ENCODE peak calls at places on chromosomes 12 and 14, in nine cellular contexts. X is OCI-LY7; U is psoas muscle; M is Karpas-422; B is mammary epithelial cell; I is CD8-positive, alpha-beta T cell; G is heart right ventricle; F is ovary; A is body of pancreas. N is an unnamed sample. For H3K4me1, the result is how much of the 10 kb centered on the place peaks cover.

GRCh38 chr14:91278383-91278715 is 33.8 kb upstream of the GPR68 start:
- DNase-seq in X (peak), U (no peak), M (no peak), B (no peak), I (no peak), G (no peak), F (no peak), A (no peak), N (no peak)

GRCh38 chr12:28269851-28270250 is 79.6 kb downstream of the CCDC91 start:
- DNase-seq in X (no peak), U (no peak), M (no peak), B (no peak), I (no peak), G (no peak), F (no peak), A (no peak), N (no peak)

GRCh38 chr14:91912035-91912434 is 35.5 kb downstream of the FBLN5 start:
- DNase-seq in X (no peak), U (no peak), M (no peak), B (no peak), I (no peak), G (no peak), F (no peak), A (no peak), N (no peak)

GRCh38 chr12:93689076-93689834 is 12.1 kb downstream of the CRADD start:
- DNase-seq in X (no peak), U (no peak), M (no peak), B (peak), I (no peak), G (no peak), F (no peak), A (no peak), N (no peak)

GRCh38 chr12:20214286-20214685 is 154.1 kb upstream of the PDE3A start:
- DNase-seq in X (no peak), U (no peak), M (no peak), B (no peak), I (no peak), G (no peak), F (no peak), A (no peak), N (no peak)

GRCh38 chr14:71371711-71372396 is 464.6 kb downstream of the PCNX1 start:
- DNase-seq in X (no peak), U (no peak), M (no peak), B (peak), I (no peak), G (no peak), F (no peak), A (no peak), N (no peak)

GRCh38 chr12:57210926-57211700 is 5.5 kb upstream of the NXPH4 start:
- DNase-seq in X (peak), U (no peak), M (peak), B (no peak), I (no peak), G (no peak), F (no peak), A (no peak), N (no peak)

GRCh38 chr14:105839425-105840265 is 313.3 kb downstream of the TMEM121 start:
- DNase-seq in X (no peak), U (no peak), M (no peak), B (no peak), I (no peak), G (no peak), F (no peak), A (no peak), N (no peak)

GRCh38 chr14:36227344-36227743 is 50.8 kb upstream of the PTCSC3 start:
- DNase-seq in X (no peak), U (no peak), M (no peak), B (no peak), I (no peak), G (no peak), F (no peak), A (no peak), N (no peak)

GRCh38 chr14:58072288-58073071 is 79.5 kb downstream of the ARMH4 start:
- DNase-seq in X (peak), U (peak), M (peak), B (peak), I (no peak), G (no peak), F (peak), A (peak), N (no peak)

GRCh38 chr12:89390802-89391673 is 38.7 kb upstream of the DUSP6 start:
- DNase-seq in X (no peak), U (no peak), M (no peak), B (peak), I (no peak), G (no peak), F (no peak), A (no peak), N (no peak)

GRCh38 chr12:32051511-32052299 is 54.9 kb upstream of the BICD1 start:
- DNase-seq in X (no peak), U (no peak), M (no peak), B (peak), I (no peak), G (no peak), F (no peak), A (no peak), N (no peak)

GRCh38 chr12:5451251-5451650 is 19.3 kb downstream of the NTF3 start:
- DNase-seq in X (no peak), U (no peak), M (no peak), B (no peak), I (no peak), G (no peak), F (no peak), A (no peak), N (no peak)

GRCh38 chr14:96722751-96723150 is 74.4 kb upstream of the VRK1 start:
- DNase-seq in X (no peak), U (no peak), M (no peak), B (no peak), I (no peak), G (no peak), F (no peak), A (no peak), N (no peak)

GRCh38 chr12:105977256-105978051 is 161.3 kb downstream of the NUAK1 start:
- DNase-seq in X (no peak), U (no peak), M (no peak), B (peak), I (no peak), G (no peak), F (no peak), A (peak), N (no peak)

GRCh38 chr12:105031061-105031807 is 45.1 kb downstream of the NOPCHAP1 start:
- DNase-seq in X (peak), U (no peak), M (no peak), B (no peak), I (no peak), G (no peak), F (no peak), A (no peak), N (no peak)

GRCh38 chr12:84910549-84911241 is 1.9 kb downstream of the SLC6A15 start:
- DNase-seq in X (no peak), U (no peak), M (no peak), B (peak), I (no peak), G (no peak), F (no peak), A (no peak), N (no peak)

GRCh38 chr12:71449373-71450070 is 9.9 kb downstream of the LGR5 start:
- DNase-seq in X (no peak), U (no peak), M (no peak), B (no peak), I (no peak), G (no peak), F (no peak), A (no peak), N (no peak)

GRCh38 chr14:43052897-43053296 is 1446.2 kb downstream of the LRFN5 start:
- DNase-seq in X (no peak), U (no peak), M (no peak), B (no peak), I (no peak), G (no peak), F (no peak), A (no peak), N (no peak)

GRCh38 chr12:53096761-53097160 is 706 bp upstream of the IGFBP6 start:
- DNase-seq in X (no peak), U (no peak), M (no peak), B (no peak), I (no peak), G (no peak), F (peak), A (no peak), N (no peak)

GRCh38 chr14:91164676-91165075 is 50.8 kb downstream of the DGLUCY start:
- DNase-seq in X (no peak), U (peak), M (no peak), B (peak), I (no peak), G (peak), F (no peak), A (peak), N (no peak)

GRCh38 chr12:29616664-29617409 is 119.4 kb upstream of the OVCH1 start:
- DNase-seq in X (no peak), U (no peak), M (no peak), B (peak), I (no peak), G (no peak), F (no peak), A (no peak), N (no peak)

GRCh38 chr12:49867580-49868341 is 24.9 kb upstream of the BCDIN3D start:
- DNase-seq in X (no peak), U (no peak), M (no peak), B (no peak), I (peak), G (no peak), F (no peak), A (no peak), N (no peak)

GRCh38 chr12:613996-614726 is 49.1 kb downstream of the NINJ2 start:
- DNase-seq in X (peak), U (no peak), M (peak), B (no peak), I (peak), G (peak), F (no peak), A (peak), N (no peak)

GRCh38 chr14:32426596-32427408 is 97.7 kb downstream of the AKAP6 start:
- DNase-seq in X (no peak), U (no peak), M (no peak), B (no peak), I (no peak), G (no peak), F (no peak), A (no peak), N (no peak)

GRCh38 chr12:124636138-124636968 is 68.9 kb upstream of the NCOR2 start:
- DNase-seq in X (no peak), U (peak), M (no peak), B (peak), I (peak), G (no peak), F (no peak), A (peak), N (no peak)

GRCh38 chr12:100553851-100554404 is 19.6 kb upstream of the GAS2L3 start:
- DNase-seq in X (no peak), U (no peak), M (no peak), B (no peak), I (no peak), G (no peak), F (peak), A (no peak), N (no peak)

GRCh38 chr12:39103552-39104165 is 198.3 kb upstream of the CPNE8 start:
- DNase-seq in X (peak), U (no peak), M (peak), B (peak), I (no peak), G (no peak), F (no peak), A (peak), N (no peak)

GRCh38 chr14:65421201-65421981 is 8.9 kb downstream of the FUT8 start:
- DNase-seq in X (no peak), U (no peak), M (no peak), B (peak), I (no peak), G (no peak), F (no peak), A (no peak), N (no peak)

GRCh38 chr12:65892905-65893304 is 68.6 kb downstream of the HMGA2 start:
- DNase-seq in X (no peak), U (no peak), M (no peak), B (peak), I (no peak), G (no peak), F (no peak), A (no peak), N (no peak)

GRCh38 chr14:96268426-96269358 is 12.7 kb downstream of the BDKRB1 start:
- DNase-seq in X (no peak), U (peak), M (no peak), B (peak), I (no peak), G (peak), F (peak), A (peak), N (peak)

GRCh38 chr14:92400579-92401444 is 77.8 kb downstream of the SLC24A4 start:
- DNase-seq in X (peak), U (no peak), M (peak), B (no peak), I (no peak), G (no peak), F (no peak), A (peak), N (no peak)

GRCh38 chr14:44893535-44893934 is 68.2 kb downstream of the KLHL28 start:
- DNase-seq in X (no peak), U (no peak), M (no peak), B (no peak), I (no peak), G (no peak), F (no peak), A (no peak), N (no peak)

GRCh38 chr12:111546758-111547383 is 52.2 kb downstream of the ATXN2 start:
- DNase-seq in X (no peak), U (no peak), M (no peak), B (peak), I (no peak), G (no peak), F (no peak), A (no peak), N (no peak)

GRCh38 chr12:47870175-47870781 is 34.5 kb downstream of the VDR start:
- DNase-seq in X (peak), U (peak), M (peak), B (no peak), I (no peak), G (peak), F (no peak), A (no peak), N (peak)

DNA sequence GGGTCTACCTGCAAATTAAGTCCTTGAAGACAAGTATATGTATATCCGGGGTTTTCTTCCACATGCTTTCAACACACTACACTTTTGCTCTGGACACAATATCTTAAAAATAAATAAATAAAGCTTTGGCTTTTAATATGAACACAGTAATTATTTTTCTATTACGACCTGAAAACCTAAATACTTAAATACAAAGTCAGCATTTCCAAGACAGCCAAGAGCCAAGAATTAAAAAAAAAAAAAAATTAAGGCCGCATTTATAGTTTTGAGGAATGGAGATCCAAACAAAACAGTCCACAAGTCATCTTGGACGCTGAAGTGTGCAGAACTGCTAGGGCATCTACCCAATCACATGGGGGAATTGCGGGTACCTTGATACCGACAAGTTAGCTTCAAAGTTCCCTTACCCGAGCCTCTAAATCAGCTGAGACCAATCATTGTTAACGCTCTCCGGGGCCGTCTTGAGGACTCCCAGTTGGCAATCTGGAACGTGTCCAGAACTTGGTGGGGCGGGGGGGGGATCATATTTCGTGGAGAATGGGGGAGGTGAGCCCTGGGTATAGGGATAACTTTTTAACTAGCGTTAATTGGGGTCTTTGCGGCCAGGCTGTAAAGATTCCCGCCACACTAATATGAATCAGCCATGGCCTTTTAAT is 731 bp upstream of the PCNX4 start:
- DNase-seq in X (peak), U (peak), M (peak), B (peak), I (peak), G (peak), F (peak), A (peak), N (no peak)
- H3K4me1 ChIP-seq in X (under half), U (under half), M (under half), B (under half), I (under half), G (under half), F (under half), A (under half), N (under half)

GRCh38 chr12:75959060-75959459 is 72.5 kb downstream of the PHLDA1 start:
- DNase-seq in X (no peak), U (no peak), M (no peak), B (no peak), I (no peak), G (no peak), F (no peak), A (no peak), N (no peak)
- H3K4me1 ChIP-seq in X (half or more), U (under half), M (under half), B (under half), I (under half), G (under half), F (under half), A (under half), N (under half)

GRCh38 chr14:68927956-68928675 is 51.0 kb downstream of the ACTN1 start:
- DNase-seq in X (no peak), U (no peak), M (no peak), B (no peak), I (no peak), G (no peak), F (no peak), A (no peak), N (no peak)

GRCh38 chr14:68925373-68925772 is 53.7 kb downstream of the ACTN1 start:
- DNase-seq in X (no peak), U (no peak), M (no peak), B (no peak), I (no peak), G (no peak), F (no peak), A (no peak), N (no peak)

GRCh38 chr14:68927089-68927488 is 52.0 kb downstream of the ACTN1 start:
- DNase-seq in X (no peak), U (no peak), M (no peak), B (no peak), I (no peak), G (no peak), F (no peak), A (no peak), N (no peak)

GRCh38 chr14:68924392-68925158 is 54.5 kb downstream of the ACTN1 start:
- DNase-seq in X (no peak), U (no peak), M (no peak), B (no peak), I (no peak), G (peak), F (no peak), A (no peak), N (peak)

GRCh38 chr14:68926236-68926635 is 52.9 kb downstream of the ACTN1 start:
- DNase-seq in X (peak), U (no peak), M (peak), B (no peak), I (no peak), G (no peak), F (no peak), A (no peak), N (no peak)
- H3K4me1 ChIP-seq in X (under half), U (under half), M (under half), B (under half), I (half or more), G (half or more), F (under half), A (under half), N (under half)

DNA sequence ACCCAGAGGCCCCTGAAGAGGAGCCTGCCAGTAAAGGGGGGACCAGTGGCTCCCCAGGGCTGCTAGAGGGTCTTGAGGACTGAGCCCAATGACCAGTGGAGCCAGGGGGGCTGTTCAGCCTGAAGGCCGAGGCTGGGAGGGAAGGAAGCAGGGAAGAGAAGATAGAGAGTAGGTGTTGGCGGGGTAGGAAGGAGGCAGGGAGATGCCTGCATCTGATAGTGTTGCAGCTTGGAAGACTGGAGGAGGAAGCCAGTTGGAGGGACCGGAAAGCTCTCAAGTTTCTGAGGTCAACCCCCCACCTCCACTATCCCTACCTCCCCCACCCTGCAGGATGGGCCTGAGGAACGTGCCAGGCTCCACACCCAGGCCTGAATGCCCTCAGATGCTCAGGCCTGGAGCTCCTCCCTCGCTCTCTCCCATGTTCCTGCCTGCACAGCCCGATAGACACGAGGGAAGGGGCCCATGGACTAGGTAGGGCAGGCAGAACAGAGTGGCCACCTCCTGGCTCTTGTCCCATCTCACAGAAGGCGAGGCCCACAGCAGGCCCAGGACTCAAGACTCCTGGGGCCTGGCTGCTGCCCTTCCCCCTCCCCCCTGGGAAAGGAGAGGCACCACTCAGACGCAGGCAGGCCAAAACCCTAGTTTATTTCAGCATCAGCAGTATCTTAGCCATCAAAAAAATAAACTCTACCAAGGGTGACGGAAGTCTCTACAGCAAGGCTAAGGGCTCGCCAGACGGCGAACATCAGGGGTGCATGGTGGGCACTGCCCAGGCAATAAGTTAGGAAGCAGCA is 3.4 kb downstream of the CKB start:
- DNase-seq in X (no peak), U (no peak), M (peak), B (no peak), I (no peak), G (no peak), F (peak), A (no peak), N (peak)
- H3K4me1 ChIP-seq in X (under half), U (under half), M (under half), B (under half), I (under half), G (half or more), F (under half), A (half or more), N (under half)

N was measured in aorta.